ENCODE peak calls at places on chromosomes 4 and X, in nine cellular contexts. X is neural progenitor cell, G is mucosa of descending colon, H is heart right ventricle, D is lower lobe of right lung, Q is colonic mucosa, F is K562, I is Panc1, K is esophagus muscularis mucosa. B is an unnamed sample. For H3K4me1, the result is how much of the 10 kb centered on the place peaks cover.

GRCh38 chr4:180150818-180151217 is 2092.4 kb upstream of the TENM3 start:
- DNase-seq in H (no peak), F (no peak), D (no peak), Q (no peak), I (no peak), X (no peak), G (no peak), K (no peak), B (no peak)

GRCh38 chrX:134004038-134004437 is 18.6 kb upstream of the GPC3 start:
- DNase-seq in K (no peak), X (no peak), I (no peak), G (no peak), H (no peak), Q (no peak), F (no peak), D (no peak), B (no peak)

GRCh38 chr4:151485541-151486131 is 76.7 kb downstream of the FHIP1A start:
- DNase-seq in K (no peak), Q (no peak), F (no peak), G (no peak), H (no peak), I (no peak), X (no peak), D (no peak), B (no peak)

GRCh38 chrX:48960291-48960690 is 2.9 kb upstream of the OTUD5 start:
- DNase-seq in Q (no peak), G (no peak), D (no peak), H (no peak), F (no peak), K (no peak), X (no peak), I (no peak), B (no peak)

GRCh38 chr4:30835044-30835443 is 114.9 kb downstream of the PCDH7 start:
- DNase-seq in K (no peak), Q (no peak), X (no peak), H (no peak), F (no peak), D (peak), I (no peak), G (no peak), B (no peak)

GRCh38 chrX:124862304-124862703 is 457.4 kb upstream of the TEX13C start:
- DNase-seq in Q (no peak), G (no peak), F (no peak), X (no peak), I (no peak), K (no peak), H (no peak), D (no peak), B (no peak)

GRCh38 chr4:73734405-73735070 is 5.8 kb upstream of the CXCL8 start:
- DNase-seq in Q (no peak), X (no peak), I (no peak), G (no peak), H (no peak), F (no peak), D (no peak), K (no peak), B (no peak)

GRCh38 chr4:140357868-140358267 is 15.6 kb upstream of the SCOC start:
- DNase-seq in D (no peak), I (no peak), Q (no peak), G (no peak), X (peak), K (no peak), F (no peak), H (no peak), B (no peak)

GRCh38 chrX:114619874-114620273 is 36.0 kb downstream of the HTR2C start:
- DNase-seq in I (no peak), H (no peak), D (no peak), X (no peak), Q (no peak), K (no peak), F (peak), G (no peak), B (no peak)

GRCh38 chrX:143768976-143769375 is 48.4 kb upstream of the SPANXN2 start:
- DNase-seq in G (no peak), I (no peak), Q (no peak), X (no peak), H (no peak), D (no peak), F (no peak), K (no peak), B (no peak)

GRCh38 chr4:7416745-7417432 is 17.8 kb downstream of the PSAPL1 start:
- DNase-seq in D (no peak), Q (no peak), K (no peak), H (no peak), G (no peak), X (no peak), F (no peak), I (no peak), B (no peak)

GRCh38 chr4:20086067-20086466 is 165.6 kb upstream of the SLIT2 start:
- DNase-seq in G (no peak), Q (no peak), K (no peak), X (no peak), F (no peak), H (no peak), D (no peak), I (no peak), B (no peak)

GRCh38 chr4:1754336-1754735 is 33.0 kb downstream of the TACC3 start:
- DNase-seq in I (no peak), K (no peak), F (no peak), X (no peak), D (no peak), G (no peak), Q (no peak), H (no peak), B (no peak)

GRCh38 chr4:139851639-139852038 is 186.0 kb downstream of the MGST2 start:
- DNase-seq in Q (no peak), X (no peak), D (no peak), F (no peak), K (no peak), H (no peak), I (no peak), G (no peak), B (no peak)

GRCh38 chr4:19317377-19317776 is 934.3 kb upstream of the SLIT2 start:
- DNase-seq in I (no peak), X (no peak), K (no peak), Q (no peak), F (no peak), G (no peak), D (no peak), H (no peak), B (no peak)

GRCh38 chr4:187474238-187474637 is 521.3 kb upstream of the ZFP42 start:
- DNase-seq in Q (no peak), F (no peak), I (no peak), H (no peak), X (no peak), K (no peak), G (no peak), D (no peak), B (no peak)

GRCh38 chrX:16786791-16787735 is 797 bp downstream of the TXLNG start:
- DNase-seq in G (peak), I (no peak), X (peak), D (peak), K (no peak), F (peak), Q (no peak), H (no peak), B (peak)

GRCh38 chrX:18252644-18253359 is 32.1 kb upstream of the BEND2 start:
- DNase-seq in X (peak), G (no peak), D (no peak), I (no peak), Q (no peak), K (no peak), H (no peak), F (no peak), B (no peak)

GRCh38 chrX:2495595-2495994 is 5.2 kb downstream of the DHRSX start:
- DNase-seq in H (no peak), F (no peak), D (no peak), I (no peak), G (no peak), K (no peak), Q (no peak), X (no peak), B (no peak)

GRCh38 chr4:175263537-175263936 is 345.4 kb downstream of the ADAM29 start:
- DNase-seq in F (no peak), H (no peak), I (no peak), G (no peak), X (no peak), Q (no peak), K (no peak), D (no peak), B (no peak)

GRCh38 chrX:130165181-130165702 is 399 bp downstream of the AIFM1 start:
- DNase-seq in H (no peak), I (no peak), X (no peak), G (no peak), Q (no peak), F (peak), D (no peak), K (no peak), B (no peak)

GRCh38 chr4:40546506-40546905 is 83.2 kb downstream of the RBM47 start:
- DNase-seq in Q (peak), H (no peak), G (no peak), D (no peak), I (no peak), X (no peak), F (no peak), K (no peak), B (no peak)

GRCh38 chr4:111883557-111883999 is 261.7 kb upstream of the FAM241A start:
- DNase-seq in D (no peak), F (no peak), I (no peak), H (no peak), G (no peak), K (no peak), X (peak), Q (no peak), B (no peak)

GRCh38 chrX:134396174-134396573 is 63.8 kb upstream of the HPRT1 start:
- DNase-seq in K (no peak), H (no peak), Q (no peak), I (no peak), F (no peak), D (no peak), X (peak), G (no peak), B (no peak)

GRCh38 chr4:20299515-20299914 is 47.8 kb downstream of the SLIT2 start:
- DNase-seq in I (no peak), F (no peak), Q (no peak), G (no peak), H (no peak), X (peak), D (no peak), K (no peak), B (no peak)

GRCh38 chrX:120517936-120518335 is 42.8 kb downstream of the CUL4B start:
- DNase-seq in I (no peak), H (no peak), K (no peak), X (no peak), G (no peak), D (no peak), Q (no peak), F (no peak), B (no peak)

GRCh38 chr4:109296545-109296944 is 5.9 kb downstream of the COL25A1 start:
- DNase-seq in X (no peak), H (no peak), K (no peak), D (no peak), I (no peak), G (no peak), Q (no peak), F (no peak), B (no peak)

GRCh38 chrX:101803451-101803850 is 128.4 kb downstream of the ZMAT1 start:
- DNase-seq in Q (no peak), H (no peak), I (no peak), D (no peak), F (no peak), K (no peak), X (peak), G (no peak), B (no peak)

GRCh38 chr4:118962540-118962939 is 73.9 kb downstream of the SYNPO2 start:
- DNase-seq in G (no peak), X (no peak), K (peak), H (no peak), Q (no peak), I (no peak), D (no peak), F (no peak), B (no peak)

GRCh38 chrX:102712216-102712966 is at the start of gene GPRASP2:
- DNase-seq in I (no peak), G (peak), Q (peak), X (peak), F (peak), H (peak), D (peak), K (no peak), B (peak)

DNA sequence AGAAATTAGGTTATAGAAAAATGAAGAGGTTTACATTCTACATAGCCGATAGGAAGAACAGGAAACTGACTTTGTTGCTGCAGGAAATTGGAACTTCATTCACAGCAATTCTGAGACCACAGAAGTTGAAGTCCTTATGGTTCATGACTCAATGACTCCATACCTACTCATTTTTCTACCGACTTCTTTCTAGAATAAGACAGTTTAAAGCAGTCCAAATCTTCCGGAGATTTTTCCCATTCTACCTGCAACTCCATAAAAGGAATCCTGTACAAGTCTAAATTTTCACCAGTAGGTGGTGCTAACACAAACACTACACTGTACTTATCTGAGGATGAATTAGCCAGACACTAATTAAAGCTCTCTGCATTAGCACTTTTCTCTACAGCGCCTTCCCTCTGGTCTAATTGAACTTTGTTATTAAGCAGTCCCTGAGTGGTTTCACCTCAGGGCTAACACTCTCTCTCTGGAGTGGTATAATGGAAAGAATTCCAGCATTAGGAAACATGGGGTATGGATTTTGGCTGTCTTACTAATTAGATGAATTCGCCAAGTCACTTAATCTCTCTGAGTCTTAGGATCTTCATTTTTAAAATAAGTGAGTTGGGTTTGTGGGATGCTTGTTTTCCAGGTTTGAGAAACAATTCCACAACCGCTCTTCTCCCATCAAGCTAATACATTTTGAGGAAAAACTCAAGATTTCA is 167.9 kb downstream of the SMIM20 start:
- DNase-seq in K (no peak), H (no peak), I (no peak), D (no peak), Q (no peak), F (peak), G (no peak), X (peak), B (no peak)
- H3K4me1 ChIP-seq in K (under half), H (under half), I (under half), D (under half), Q (under half), F (under half), G (under half), X (under half), B (under half)

GRCh38 chr4:170674176-170674575 is 584.4 kb upstream of the AADAT start:
- DNase-seq in G (no peak), F (no peak), K (no peak), I (no peak), D (no peak), H (no peak), X (no peak), Q (no peak), B (no peak)

GRCh38 chr4:170675568-170676262 is 586.0 kb upstream of the AADAT start:
- DNase-seq in K (no peak), D (no peak), Q (no peak), G (no peak), X (peak), H (no peak), I (no peak), F (no peak), B (no peak)

GRCh38 chr4:170671171-170671570 is 581.4 kb upstream of the AADAT start:
- DNase-seq in G (no peak), F (no peak), K (no peak), D (no peak), I (no peak), X (no peak), Q (no peak), H (no peak), B (no peak)

GRCh38 chr4:170667814-170668213 is 578.1 kb upstream of the AADAT start:
- DNase-seq in K (no peak), H (no peak), I (no peak), F (no peak), D (no peak), G (no peak), X (no peak), Q (no peak), B (no peak)

GRCh38 chr4:170672571-170672970 is 582.8 kb upstream of the AADAT start:
- DNase-seq in D (no peak), X (no peak), F (no peak), Q (no peak), I (no peak), K (no peak), G (no peak), H (no peak), B (no peak)
- H3K4me3 ChIP-seq in D (no peak), X (no peak), F (no peak), Q (no peak), I (no peak), K (no peak), G (no peak), H (no peak), B (no peak)

GRCh38 chrX:151513472-151513871 is 50.0 kb upstream of the PASD1 start:
- DNase-seq in X (no peak), I (no peak), H (no peak), F (no peak), D (no peak), Q (no peak), G (no peak), K (no peak), B (no peak)
- H3K4me1 ChIP-seq in X (under half), I (under half), H (under half), F (under half), D (under half), Q (under half), G (under half), K (under half), B (under half)

GRCh38 chr4:121789470-121789869 is 11.7 kb upstream of the EXOSC9 start:
- DNase-seq in I (no peak), D (no peak), X (no peak), F (no peak), G (no peak), H (no peak), K (no peak), Q (no peak), B (no peak)
- H3K4me3 ChIP-seq in I (no peak), D (no peak), X (no peak), F (no peak), G (no peak), H (no peak), K (no peak), Q (no peak), B (no peak)

DNA sequence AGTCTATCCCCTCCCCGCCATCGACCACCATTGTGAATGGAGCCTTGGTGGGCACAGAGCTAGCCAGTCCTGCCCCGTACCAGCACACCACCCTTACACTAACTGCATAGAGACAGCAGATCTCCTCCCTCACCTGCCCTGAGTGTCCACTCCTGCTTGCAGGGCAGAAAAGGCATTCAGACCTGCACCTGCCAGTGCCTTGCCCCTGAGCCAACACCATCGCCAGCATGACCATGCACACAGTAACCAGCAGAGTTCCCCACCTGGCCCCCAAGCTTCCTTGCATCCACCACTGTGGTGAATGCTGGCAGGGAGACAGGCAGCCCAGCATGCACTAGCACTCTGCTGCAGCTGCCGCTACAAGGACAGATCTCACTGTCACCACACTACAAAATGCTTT is 397.1 kb downstream of the KLHL4 start:
- DNase-seq in K (no peak), Q (no peak), X (no peak), G (peak), H (no peak), I (no peak), F (no peak), D (no peak), B (no peak)
- H3K4me1 ChIP-seq in K (under half), Q (under half), X (under half), G (under half), H (under half), I (under half), F (under half), D (under half), B (under half)

GRCh38 chr4:168587326-168588125 is 90.7 kb downstream of the PALLD start:
- DNase-seq in D (no peak), X (no peak), G (no peak), K (no peak), F (no peak), Q (no peak), I (no peak), H (peak), B (peak)
- H3K4me3 ChIP-seq in D (no peak), X (no peak), G (no peak), K (no peak), F (no peak), Q (no peak), I (no peak), H (no peak), B (no peak)

GRCh38 chr4:48774760-48775398 is 5.2 kb downstream of the FRYL start:
- DNase-seq in F (no peak), K (no peak), G (no peak), D (no peak), I (no peak), Q (no peak), X (no peak), H (no peak), B (no peak)
- H3K4me1 ChIP-seq in F (under half), K (half or more), G (under half), D (half or more), I (under half), Q (under half), X (under half), H (half or more), B (half or more)

GRCh38 chrX:35919536-35920309 is at the start of gene CFAP47:
- DNase-seq in F (no peak), D (peak), H (no peak), G (no peak), Q (peak), I (no peak), K (no peak), X (peak), B (no peak)
- H3K4me3 ChIP-seq in F (no peak), D (peak), H (no peak), G (no peak), Q (peak), I (peak), K (peak), X (peak), B (peak)

DNA sequence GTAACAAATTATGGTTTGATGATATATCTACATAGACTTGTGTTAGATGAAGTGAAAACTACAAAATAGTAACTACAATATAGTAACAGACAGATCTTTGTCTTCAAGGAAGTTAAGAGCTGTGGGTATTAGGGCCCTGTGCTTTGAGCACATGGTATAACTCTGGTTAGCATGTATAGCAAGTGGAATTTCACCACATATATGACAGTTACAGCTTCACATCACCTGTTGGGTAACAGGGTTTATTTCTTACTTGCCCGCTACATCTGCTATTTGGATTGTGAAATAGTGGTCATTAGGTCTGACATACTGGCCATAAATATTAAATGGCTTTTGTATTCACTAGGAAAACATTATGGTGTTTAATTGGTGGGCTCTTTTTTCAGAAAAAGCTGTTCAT is 20.2 kb downstream of the OFD1 start:
- DNase-seq in I (no peak), Q (no peak), G (no peak), D (no peak), K (no peak), X (no peak), F (no peak), H (no peak), B (no peak)
- H3K4me1 ChIP-seq in I (under half), Q (under half), G (under half), D (under half), K (under half), X (under half), F (under half), H (under half), B (under half)

B was measured in psoas muscle.